ENCODE peak calls at places on chromosomes 16 and 17, in six cellular contexts. C, L, W, M, P and Q are unnamed samples.

GRCh38 chr16:29687755-29688154 is 8.8 kb downstream of the QPRT start:
- DNase-seq in C (no peak), L (no peak), W (no peak), M (no peak), P (peak), Q (no peak)

GRCh38 chr16:29029168-29029994 is 44.5 kb downstream of the LAT start:
- DNase-seq in C (no peak), L (peak), W (peak), M (no peak), P (peak), Q (no peak)

GRCh38 chr17:55722742-55723487 is at the start of gene TMEM100:
- DNase-seq in C (no peak), L (peak), W (no peak), M (no peak), P (no peak), Q (no peak)

GRCh38 chr16:87829988-87830672 is 39.2 kb downstream of the SLC7A5 start:
- DNase-seq in C (no peak), L (no peak), W (no peak), M (no peak), P (no peak), Q (no peak)

GRCh38 chr17:7095642-7096041 is 15.6 kb upstream of the CLEC10A start:
- DNase-seq in C (no peak), L (no peak), W (no peak), M (no peak), P (no peak), Q (no peak)

GRCh38 chr17:835263-835662 is 53.1 kb downstream of the MRM3 start:
- DNase-seq in C (no peak), L (peak), W (no peak), M (no peak), P (no peak), Q (no peak)

GRCh38 chr16:56198044-56198754 is 6.9 kb downstream of the GNAO1 start:
- DNase-seq in C (no peak), L (no peak), W (no peak), M (no peak), P (no peak), Q (no peak)

GRCh38 chr17:49913226-49914095 is 55.5 kb upstream of the DLX4 start:
- DNase-seq in C (no peak), L (peak), W (no peak), M (no peak), P (no peak), Q (no peak)

GRCh38 chr16:85970712-85971220 is 71.8 kb downstream of the IRF8 start:
- DNase-seq in C (no peak), L (no peak), W (no peak), M (no peak), P (no peak), Q (no peak)

GRCh38 chr16:3849751-3850543 is 30.6 kb downstream of the CREBBP start:
- DNase-seq in C (no peak), L (no peak), W (no peak), M (no peak), P (no peak), Q (no peak)

GRCh38 chr17:81667754-81668153 is 1.2 kb downstream of the CCDC137 start:
- DNase-seq in C (no peak), L (peak), W (peak), M (no peak), P (no peak), Q (no peak)

GRCh38 chr16:27373312-27373711 is 28.7 kb upstream of the IL21R start:
- DNase-seq in C (no peak), L (no peak), W (no peak), M (no peak), P (no peak), Q (no peak)

GRCh38 chr16:5709889-5710288 is 612.3 kb upstream of the EEF2KMT start:
- DNase-seq in C (no peak), L (no peak), W (no peak), M (no peak), P (no peak), Q (no peak)